ENCODE peak calls at places on chromosomes 16 and 17, in seven cellular contexts. T is endothelial cell, E is COLO829, Q is cardiac fibroblast, L is RPMI7951, W is hypothalamus, O is T-cell. N is an unnamed sample.

GRCh38 chr17:27384261-27384701 is 72.0 kb upstream of the KSR1 start:
- DNase-seq in Q (peak; percentile 95), T (no peak), W (peak; percentile 57), L (peak; percentile 99), E (peak; percentile 76), O (no peak), N (peak; percentile 41)

GRCh38 chr17:4204676-4205075 is 59.1 kb downstream of the ANKFY1 start:
- DNase-seq in E (no peak), L (no peak), W (no peak), T (no peak), O (no peak), Q (peak; percentile 92), N (no peak)

GRCh38 chr17:21453144-21453982 is 77.2 kb downstream of the KCNJ12 start:
- DNase-seq in T (no peak), L (no peak), E (no peak), W (no peak), O (no peak), Q (no peak), N (no peak)

GRCh38 chr16:57528499-57529323 is 7.7 kb downstream of the CCDC102A start:
- DNase-seq in T (no peak), E (no peak), L (no peak), Q (no peak), O (no peak), W (no peak), N (no peak)

GRCh38 chr17:4986951-4987766 is at the start of gene CAMTA2:
- DNase-seq in Q (peak; percentile 73), T (peak; percentile 79), E (peak; percentile 64), W (peak; percentile 52), O (peak; percentile 87), L (peak; percentile 68), N (peak; percentile 67)

GRCh38 chr17:12296120-12296727 is 275.5 kb downstream of the MAP2K4 start:
- DNase-seq in W (no peak), O (no peak), Q (no peak), L (no peak), E (no peak), T (peak; percentile 8), N (no peak)

GRCh38 chr16:10598157-10598556 is 17.8 kb upstream of the EMP2 start:
- DNase-seq in T (no peak), O (no peak), L (no peak), Q (no peak), E (no peak), W (no peak), N (no peak)

GRCh38 chr16:67150058-67150832 is 553 bp downstream of the B3GNT9 start:
- DNase-seq in T (peak; percentile 64), O (no peak), L (peak; percentile 62), W (no peak), E (no peak), Q (peak; percentile 83), N (no peak)

GRCh38 chr17:81515530-81516041 is 3.0 kb upstream of the ACTG1 start:
- DNase-seq in W (no peak), Q (no peak), L (no peak), E (no peak), T (no peak), O (no peak), N (no peak)

GRCh38 chr16:47018223-47018891 is 44.9 kb upstream of the DNAJA2 start:
- DNase-seq in L (peak; percentile 37), Q (peak; percentile 5), E (no peak), T (peak; percentile 49), O (peak; percentile 39), W (no peak), N (no peak)

GRCh38 chr17:45686250-45686649 is 97.9 kb upstream of the CRHR1 start:
- DNase-seq in W (no peak), Q (no peak), O (no peak), T (no peak), E (no peak), L (no peak), N (no peak)

GRCh38 chr16:77788196-77789084 is at the start of gene VAT1L:
- DNase-seq in L (peak; percentile 67), O (no peak), E (no peak), W (peak; percentile 61), Q (peak; percentile 48), T (peak; percentile 38), N (peak; percentile 68)

GRCh38 chr17:57109393-57110151 is 24.5 kb downstream of the AKAP1 start:
- DNase-seq in E (no peak), W (no peak), O (no peak), Q (no peak), L (no peak), T (peak; percentile 23), N (no peak)

GRCh38 chr16:28304214-28304613 is 11.9 kb downstream of the SBK1 start:
- DNase-seq in T (peak; percentile 57), Q (peak; percentile 48), O (peak; percentile 21), W (no peak), E (peak; percentile 40), L (peak; percentile 39), N (no peak)

GRCh38 chr16:2770057-2770780 is 6.9 kb downstream of the ELOB start:
- DNase-seq in O (no peak), L (no peak), T (no peak), E (no peak), W (no peak), Q (no peak), N (no peak)

GRCh38 chr17:15479697-15480096 is 12.3 kb upstream of the CDRT4 start:
- DNase-seq in L (peak; percentile 89), O (no peak), W (no peak), E (peak; percentile 61), T (no peak), Q (peak; percentile 51), N (no peak)

GRCh38 chr16:75996491-75996890 is 270.2 kb upstream of the CPHXL start:
- DNase-seq in W (no peak), T (no peak), O (no peak), L (no peak), E (no peak), Q (no peak), N (no peak)

GRCh38 chr16:81493755-81494433 is 49.3 kb downstream of the CMIP start:
- DNase-seq in T (no peak), E (no peak), W (no peak), O (no peak), L (peak; percentile 62), Q (peak; percentile 41), N (no peak)

GRCh38 chr17:82019905-82020873 is 2.5 kb downstream of the CENPX start:
- DNase-seq in Q (peak; percentile 48), T (peak; percentile 84), E (no peak), O (peak; percentile 57), W (no peak), L (no peak), N (no peak)

GRCh38 chr16:1367486-1368174 is 15.9 kb downstream of the GNPTG start:
- DNase-seq in T (no peak), W (no peak), L (no peak), Q (no peak), O (no peak), E (no peak), N (no peak)

GRCh38 chr17:80751460-80752368 is 207.1 kb downstream of the RPTOR start:
- DNase-seq in Q (no peak), O (no peak), T (no peak), E (no peak), W (peak; percentile 31), L (no peak), N (no peak)

GRCh38 chr17:81409190-81409935 is 14.1 kb downstream of the BAHCC1 start:
- DNase-seq in T (no peak), W (no peak), Q (no peak), L (no peak), E (no peak), O (no peak), N (no peak)

GRCh38 chr16:78500659-78501226 is 401.3 kb downstream of the WWOX start:
- DNase-seq in O (no peak), T (no peak), W (no peak), L (no peak), Q (no peak), E (no peak), N (no peak)

GRCh38 chr17:74815671-74816370 is 39.7 kb upstream of the NAT9 start:
- DNase-seq in T (peak; percentile 54), L (no peak), W (no peak), Q (no peak), O (no peak), E (no peak), N (no peak)

GRCh38 chr17:49454050-49454449 is 39.4 kb upstream of the PHB1 start:
- DNase-seq in T (no peak), E (peak; percentile 86), L (peak; percentile 70), O (no peak), W (peak; percentile 35), Q (peak; percentile 21), N (peak; percentile 68)

GRCh38 chr17:8120520-8121443 is 2.5 kb upstream of the ALOXE3 start:
- DNase-seq in W (no peak), O (peak; percentile 64), Q (peak; percentile 75), E (peak; percentile 86), L (peak; percentile 57), T (peak; percentile 71), N (no peak)

GRCh38 chr16:10332301-10332700 is 53.6 kb upstream of the ATF7IP2 start:
- DNase-seq in Q (no peak), W (no peak), L (no peak), E (no peak), O (no peak), T (no peak), N (no peak)

GRCh38 chr17:45131616-45132301 is 556 bp downstream of the PLCD3 start:
- DNase-seq in Q (no peak), O (peak; percentile 42), W (no peak), T (peak; percentile 77), L (no peak), E (no peak), N (no peak)